ENCODE peak calls at places on chromosomes 3 and 15, in six cellular contexts. Y is activated T-helper 1 cell treated with anti-CD3 and anti-CD28 coated beads, Interleukin-12 subunit alpha, Interleukin-12 subunit beta, Interleukin-2, Interleukin-4 antibody, amounts not matched to agents 30 ng/mL and 10 ng/mL and 1 ng/mL, durations not matched to agents 14 hours and 24 hours and 36 hours; G is activated effector memory CD4-positive, alpha-beta T cell treated with Interleukin-2 at 50 U/mL for 16 hours; P is naive thymus-derived CD8-positive, alpha-beta T cell; V is NCI-H1105; N is small intestine. W is an unnamed sample.

GRCh38 chr3:170130532-170130931 is 51.0 kb downstream of the PHC3 start:
- DNase-seq in N (no peak), Y (no peak), G (no peak), P (no peak), V (no peak), W (no peak)

GRCh38 chr3:169295126-169295525 is 368.4 kb downstream of the MECOM start:
- DNase-seq in N (no peak), V (peak), Y (no peak), P (no peak), G (no peak), W (no peak)

GRCh38 chr3:46943237-46944187 is 33.0 kb downstream of the CCDC12 start:
- DNase-seq in P (no peak), Y (no peak), G (no peak), V (no peak), N (peak), W (peak)

GRCh38 chr3:170307998-170308398 is 49.5 kb upstream of the SKIL start:
- DNase-seq in Y (no peak), G (no peak), P (no peak), V (no peak), N (peak), W (peak)

GRCh38 chr3:20056727-20057611 is 16.7 kb downstream of the KAT2B start:
- DNase-seq in V (no peak), N (no peak), Y (no peak), G (no peak), P (no peak), W (peak)

GRCh38 chr3:50164056-50164455 is 8.9 kb downstream of the SEMA3F start:
- DNase-seq in N (no peak), P (no peak), V (no peak), G (no peak), Y (no peak), W (peak)

GRCh38 chr15:52658955-52659354 is 20.2 kb downstream of the ATOSA start:
- DNase-seq in G (peak), Y (peak), P (no peak), N (no peak), V (no peak), W (no peak)

GRCh38 chr15:33083232-33084006 is 111.1 kb downstream of the FMN1 start:
- DNase-seq in G (no peak), N (no peak), V (no peak), P (no peak), Y (no peak), W (peak)

GRCh38 chr3:149179225-149179624 is 42.4 kb downstream of the CP start:
- DNase-seq in V (no peak), Y (no peak), N (no peak), P (no peak), G (no peak), W (peak)

GRCh38 chr15:44308874-44309273 is 20.4 kb downstream of the GOLM2 start:
- DNase-seq in Y (no peak), V (no peak), N (no peak), P (no peak), G (no peak), W (no peak)

GRCh38 chr3:16309558-16309957 is 44.5 kb downstream of the OXNAD1 start:
- DNase-seq in N (peak), G (no peak), P (no peak), V (no peak), Y (peak), W (peak)

GRCh38 chr3:107432013-107432515 is 54.8 kb downstream of the CCDC54 start:
- DNase-seq in G (no peak), Y (no peak), P (no peak), V (peak), N (peak), W (no peak)

GRCh38 chr3:174873832-174874231 is 14.7 kb downstream of the NAALADL2 start:
- DNase-seq in N (no peak), G (no peak), Y (no peak), P (no peak), V (no peak), W (no peak)

GRCh38 chr3:125349556-125350165 is 25.5 kb downstream of the ZNF148 start:
- DNase-seq in G (no peak), Y (no peak), P (no peak), V (no peak), N (no peak), W (no peak)

GRCh38 chr3:32733631-32734229 is 48.7 kb downstream of the CNOT10 start:
- DNase-seq in V (no peak), G (no peak), N (peak), Y (no peak), P (no peak), W (no peak)

W was measured in foreskin keratinocyte.